ENCODE peak calls at places on chromosomes 5 and 9, in four cellular contexts. One of them, this sample, is unnamed.

GRCh38 chr5:65776707-65777141 is 54.7 kb downstream of the NLN start:
- DNase-seq in adipocyte: peak
- DNase-seq in EL: peak
- DNase-seq in activated naive CD4-positive, alpha-beta T cell: no peak
- DNase-seq in this sample: no peak

GRCh38 chr5:155587458-155587857 is 573.9 kb downstream of the KIF4B start:
- DNase-seq in adipocyte: no peak
- DNase-seq in EL: no peak
- DNase-seq in activated naive CD4-positive, alpha-beta T cell: no peak
- DNase-seq in this sample: no peak

GRCh38 chr9:87263291-87263690 is 234.4 kb upstream of the DAPK1 start:
- DNase-seq in adipocyte: no peak
- DNase-seq in EL: no peak
- DNase-seq in activated naive CD4-positive, alpha-beta T cell: no peak
- DNase-seq in this sample: no peak

GRCh38 chr5:139473565-139473964 is 2.8 kb downstream of the SMIM33 start:
- DNase-seq in EL: peak
- DNase-seq in adipocyte: peak
- DNase-seq in activated naive CD4-positive, alpha-beta T cell: no peak
- DNase-seq in this sample: no peak

GRCh38 chr5:122463221-122463620 is 151.2 kb downstream of the SNCAIP start:
- DNase-seq in EL: no peak
- DNase-seq in activated naive CD4-positive, alpha-beta T cell: no peak
- DNase-seq in adipocyte: peak
- DNase-seq in this sample: no peak

GRCh38 chr5:50751064-50751657 is 84.7 kb downstream of the PARP8 start:
- DNase-seq in EL: peak
- DNase-seq in adipocyte: peak
- DNase-seq in activated naive CD4-positive, alpha-beta T cell: no peak
- DNase-seq in this sample: no peak

GRCh38 chr5:44868541-44868940 is 59.8 kb downstream of the MRPS30 start:
- DNase-seq in EL: no peak
- DNase-seq in activated naive CD4-positive, alpha-beta T cell: no peak
- DNase-seq in adipocyte: no peak
- DNase-seq in this sample: no peak

GRCh38 chr9:134330590-134330989 is 4.3 kb downstream of the RXRA start:
- DNase-seq in EL: no peak
- DNase-seq in adipocyte: no peak
- DNase-seq in activated naive CD4-positive, alpha-beta T cell: no peak
- DNase-seq in this sample: peak

GRCh38 chr9:4009006-4009511 is 290.8 kb downstream of the GLIS3 start:
- DNase-seq in activated naive CD4-positive, alpha-beta T cell: no peak
- DNase-seq in adipocyte: no peak
- DNase-seq in EL: no peak
- DNase-seq in this sample: no peak

GRCh38 chr5:139903450-139903804 is 107.8 kb downstream of the PSD2 start:
- DNase-seq in activated naive CD4-positive, alpha-beta T cell: no peak
- DNase-seq in EL: no peak
- DNase-seq in adipocyte: no peak
- DNase-seq in this sample: no peak

GRCh38 chr5:125002727-125003598 is 256.5 kb upstream of the ZNF608 start:
- DNase-seq in EL: peak
- DNase-seq in adipocyte: peak
- DNase-seq in activated naive CD4-positive, alpha-beta T cell: no peak
- DNase-seq in this sample: no peak

GRCh38 chr9:81849631-81850259 is 78.5 kb upstream of the SPATA31D4 start:
- DNase-seq in activated naive CD4-positive, alpha-beta T cell: no peak
- DNase-seq in adipocyte: no peak
- DNase-seq in EL: no peak
- DNase-seq in this sample: peak

GRCh38 chr5:141567513-141568117 is 51.2 kb downstream of the DIAPH1 start:
- DNase-seq in adipocyte: peak
- DNase-seq in activated naive CD4-positive, alpha-beta T cell: no peak
- DNase-seq in EL: peak
- DNase-seq in this sample: no peak

GRCh38 chr9:89350988-89351557 is 32.8 kb downstream of the SECISBP2 start:
- DNase-seq in activated naive CD4-positive, alpha-beta T cell: no peak
- DNase-seq in adipocyte: no peak
- DNase-seq in EL: no peak
- DNase-seq in this sample: no peak

GRCh38 chr5:75368391-75368790 is 31.4 kb downstream of the HMGCR start:
- DNase-seq in adipocyte: no peak
- DNase-seq in activated naive CD4-positive, alpha-beta T cell: no peak
- DNase-seq in EL: peak
- DNase-seq in this sample: no peak

GRCh38 chr9:7858166-7858565 is 58.6 kb upstream of the DMAC1 start:
- DNase-seq in activated naive CD4-positive, alpha-beta T cell: no peak
- DNase-seq in EL: no peak
- DNase-seq in adipocyte: no peak
- DNase-seq in this sample: no peak

GRCh38 chr9:118331622-118332045 is 627.4 kb downstream of the TLR4 start:
- DNase-seq in EL: peak
- DNase-seq in activated naive CD4-positive, alpha-beta T cell: no peak
- DNase-seq in adipocyte: no peak
- DNase-seq in this sample: no peak

GRCh38 chr9:134908524-134909364 is 9.0 kb downstream of the FCN1 start:
- DNase-seq in activated naive CD4-positive, alpha-beta T cell: no peak
- DNase-seq in EL: no peak
- DNase-seq in adipocyte: no peak
- DNase-seq in this sample: no peak

GRCh38 chr9:2859776-2860379 is 16.0 kb upstream of the PUM3 start:
- DNase-seq in adipocyte: peak
- DNase-seq in EL: peak
- DNase-seq in activated naive CD4-positive, alpha-beta T cell: no peak
- DNase-seq in this sample: no peak

GRCh38 chr5:60163762-60164161 is 270.2 kb upstream of the PDE4D start:
- DNase-seq in adipocyte: peak
- DNase-seq in activated naive CD4-positive, alpha-beta T cell: no peak
- DNase-seq in EL: peak
- DNase-seq in this sample: no peak

GRCh38 chr5:127561254-127561653 is 43.8 kb downstream of the PRRC1 start:
- DNase-seq in activated naive CD4-positive, alpha-beta T cell: no peak
- DNase-seq in adipocyte: peak
- DNase-seq in EL: peak
- DNase-seq in this sample: no peak

GRCh38 chr5:75660678-75661465 is 49.6 kb downstream of the ANKDD1B start:
- DNase-seq in adipocyte: no peak
- DNase-seq in activated naive CD4-positive, alpha-beta T cell: no peak
- DNase-seq in EL: no peak
- DNase-seq in this sample: no peak

GRCh38 chr5:94577466-94578245 is 40.7 kb downstream of the KIAA0825 start:
- DNase-seq in activated naive CD4-positive, alpha-beta T cell: no peak
- DNase-seq in adipocyte: no peak
- DNase-seq in EL: no peak
- DNase-seq in this sample: no peak